ENCODE peak calls at places on chromosomes 2 and 18, in ten cellular contexts. W is NCI-H510A treated with DMSO at 0.1 percent for 48 hours; I is GM18507; K is naive thymus-derived CD8-positive, alpha-beta T cell; O is A549; N is upper lobe of right lung; H is Daoy; Y is iris pigment epithelial cell; D is heart left ventricle; Q is stimulated activated CD8-positive, alpha-beta memory T cell treated with anti-CD3 and anti-CD28 coated beads, Interleukin-7, amount 100 ng/mL, for 4 hours. M is an unnamed sample.

GRCh38 chr2:11024010-11024615 is 112.4 kb downstream of the KCNF1 start:
- DNase-seq in O (no peak), Q (no peak), K (no peak), Y (no peak), D (no peak), W (peak), H (no peak), N (no peak), I (no peak), M (no peak)

GRCh38 chr2:45845058-45845457 is 193.6 kb downstream of the PRKCE start:
- DNase-seq in D (no peak), Y (peak), N (no peak), H (no peak), I (no peak), W (no peak), Q (no peak), K (no peak), O (no peak), M (no peak)

GRCh38 chr2:226515344-226516055 is 284.1 kb downstream of the IRS1 start:
- DNase-seq in N (no peak), O (peak), Q (no peak), K (no peak), D (no peak), I (no peak), W (no peak), Y (peak), H (no peak), M (peak)

GRCh38 chr2:204795156-204795555 is 249.9 kb downstream of the PARD3B start:
- DNase-seq in Y (peak), Q (no peak), H (peak), O (no peak), K (no peak), W (no peak), D (no peak), I (no peak), N (no peak), M (peak)

GRCh38 chr2:43389581-43390466 is 163.4 kb upstream of the ZFP36L2 start:
- DNase-seq in W (peak), D (no peak), O (peak), Y (no peak), N (no peak), Q (no peak), K (no peak), I (no peak), H (no peak), M (no peak)

GRCh38 chr2:132392211-132392610 is 24.4 kb upstream of the GPR39 start:
- DNase-seq in W (no peak), Y (no peak), Q (no peak), H (no peak), K (no peak), O (no peak), D (no peak), I (no peak), N (no peak), M (no peak)

GRCh38 chr18:48827321-48828200 is 123.2 kb downstream of the SMAD7 start:
- DNase-seq in D (peak), Y (peak), Q (no peak), W (no peak), I (no peak), H (peak), K (no peak), N (peak), O (no peak), M (no peak)

GRCh38 chr2:232240896-232241295 is 137.7 kb upstream of the ALPP start:
- DNase-seq in H (no peak), K (no peak), W (no peak), Q (no peak), D (no peak), Y (peak), N (no peak), O (no peak), I (no peak), M (no peak)

GRCh38 chr2:26852405-26853348 is 4.7 kb downstream of the DPYSL5 start:
- DNase-seq in Y (no peak), D (peak), Q (no peak), N (no peak), I (no peak), W (no peak), H (no peak), K (no peak), O (no peak), M (no peak)

GRCh38 chr18:45576906-45577305 is 38.4 kb upstream of the SLC14A2 start:
- DNase-seq in H (no peak), W (no peak), Y (no peak), N (no peak), I (no peak), D (no peak), Q (no peak), O (no peak), K (no peak), M (no peak)

GRCh38 chr2:73983322-73984202 is 1.1 kb upstream of the TET3 start:
- DNase-seq in I (no peak), Y (no peak), D (no peak), Q (no peak), W (peak), H (no peak), N (peak), O (peak), K (peak), M (no peak)

GRCh38 chr2:30436859-30437435 is 10.1 kb upstream of the LCLAT1 start:
- DNase-seq in W (no peak), H (peak), O (no peak), K (no peak), Y (no peak), D (no peak), Q (no peak), I (no peak), N (no peak), M (no peak)

GRCh38 chr2:225030089-225030653 is 12.1 kb downstream of the DOCK10 start:
- DNase-seq in Q (no peak), W (no peak), N (no peak), D (no peak), H (no peak), I (no peak), K (no peak), Y (no peak), O (no peak), M (no peak)

GRCh38 chr2:169221745-169222369 is 140.5 kb downstream of the LRP2 start:
- DNase-seq in W (peak), Y (peak), O (peak), I (no peak), K (no peak), N (no peak), H (peak), Q (no peak), D (no peak), M (peak)

GRCh38 chr18:35797961-35798360 is 174.5 kb upstream of the RMP24 start:
- DNase-seq in H (no peak), I (no peak), K (no peak), W (no peak), Y (no peak), N (no peak), D (no peak), O (no peak), Q (no peak), M (no peak)

GRCh38 chr18:48229445-48230052 is 179.6 kb downstream of the ZBTB7C start:
- DNase-seq in Q (no peak), I (no peak), H (no peak), D (no peak), Y (no peak), K (no peak), N (no peak), O (no peak), W (no peak), M (no peak)

GRCh38 chr2:224757934-224758548 is 41.9 kb upstream of the CCDC195 start:
- DNase-seq in D (no peak), Y (no peak), W (no peak), N (no peak), O (peak), K (no peak), H (no peak), I (no peak), Q (no peak), M (no peak)

GRCh38 chr2:105800036-105800755 is 55.5 kb downstream of the NCK2 start:
- DNase-seq in N (no peak), Y (peak), W (no peak), Q (no peak), D (no peak), K (no peak), O (no peak), I (no peak), H (no peak), M (peak)

GRCh38 chr2:85788603-85789002 is 34.8 kb downstream of the ATOH8 start:
- DNase-seq in K (no peak), W (no peak), D (no peak), H (no peak), Q (no peak), I (no peak), Y (no peak), N (peak), O (no peak), M (no peak)

GRCh38 chr2:240392948-240393830 is 42.3 kb upstream of the GPC1 start:
- DNase-seq in W (no peak), I (no peak), D (no peak), H (no peak), Q (no peak), Y (no peak), N (peak), K (no peak), O (no peak), M (no peak)

GRCh38 chr2:66105354-66105753 is 329.6 kb upstream of the MEIS1 start:
- DNase-seq in K (no peak), I (no peak), Q (no peak), Y (no peak), W (no peak), N (no peak), D (no peak), O (no peak), H (no peak), M (no peak)

GRCh38 chr2:24411488-24412146 is 51.3 kb upstream of the ITSN2 start:
- DNase-seq in H (no peak), W (no peak), I (no peak), O (no peak), N (no peak), K (no peak), Y (no peak), Q (no peak), D (no peak), M (no peak)